ENCODE peak calls at places on chromosomes 6 and 20, in six cellular contexts. P, R, Q, F, H and O are unnamed samples. For H3K27me3, the result is how much of the 10 kb centered on the place peaks cover.

GRCh38 chr6:78832091-78832808 is 35.1 kb upstream of the IRAK1BP1 start:
- DNase-seq in F (no peak), P (no peak), H (no peak), Q (no peak), R (peak), O (no peak)

GRCh38 chr6:43497129-43497396 is 13.1 kb downstream of the LRRC73 start:
- DNase-seq in Q (no peak), H (no peak), P (no peak), F (no peak), R (no peak), O (no peak)

GRCh38 chr6:17493286-17493685 is 99.9 kb downstream of the CAP2 start:
- DNase-seq in Q (no peak), P (no peak), H (no peak), R (no peak), F (no peak), O (no peak)

GRCh38 chr20:21681219-21681931 is 24.1 kb upstream of the PAX1 start:
- DNase-seq in P (no peak), Q (no peak), F (no peak), R (no peak), H (no peak), O (no peak)

GRCh38 chr6:113754291-113754690 is 102.9 kb upstream of the MARCKS start:
- DNase-seq in F (no peak), Q (no peak), P (no peak), R (no peak), H (no peak), O (no peak)

GRCh38 chr6:10193321-10193720 is 221.6 kb downstream of the TFAP2A start:
- DNase-seq in F (no peak), P (no peak), Q (no peak), R (no peak), H (no peak), O (no peak)

GRCh38 chr6:100886078-100886477 is 4.9 kb upstream of the ASCC3 start:
- DNase-seq in F (no peak), Q (no peak), P (no peak), H (no peak), R (no peak), O (no peak)

GRCh38 chr6:160082627-160083026 is 39.0 kb upstream of the SLC22A1 start:
- DNase-seq in F (no peak), H (no peak), P (no peak), R (no peak), Q (no peak), O (no peak)

GRCh38 chr6:53168516-53169257 is 20.0 kb upstream of the GCM1 start:
- DNase-seq in P (no peak), F (no peak), H (no peak), R (no peak), Q (no peak), O (no peak)

GRCh38 chr6:167734662-167735497 is 91.8 kb upstream of the AFDN start:
- DNase-seq in R (no peak), P (no peak), Q (no peak), F (no peak), H (no peak), O (no peak)

GRCh38 chr6:19811397-19812079 is 25.6 kb upstream of the ID4 start:
- DNase-seq in Q (no peak), F (no peak), R (no peak), P (no peak), H (no peak), O (no peak)

GRCh38 chr6:121838842-121839241 is 403.4 kb downstream of the GJA1 start:
- DNase-seq in P (no peak), Q (peak), F (peak), H (no peak), R (no peak), O (no peak)

GRCh38 chr6:36245572-36246031 is 24.3 kb upstream of the PNPLA1 start:
- DNase-seq in H (no peak), P (no peak), R (peak), F (no peak), Q (no peak), O (no peak)

GRCh38 chr6:128491041-128491642 is 29.3 kb downstream of the PTPRK start:
- DNase-seq in F (peak), Q (peak), P (no peak), H (no peak), R (peak), O (no peak)

GRCh38 chr6:4192627-4193026 is 57.3 kb upstream of the ECI2 start:
- DNase-seq in P (no peak), Q (no peak), H (no peak), R (no peak), F (no peak), O (no peak)

GRCh38 chr6:34813028-34813742 is 21.3 kb downstream of the BLTP3A start:
- DNase-seq in R (no peak), Q (no peak), H (no peak), P (no peak), F (no peak), O (no peak)

GRCh38 chr6:28988536-28989415 is 16.3 kb downstream of the ZNF311 start:
- DNase-seq in P (peak), Q (no peak), H (no peak), R (peak), F (no peak), O (peak)

GRCh38 chr20:41664584-41664983 is 46.4 kb upstream of the CHD6 start:
- DNase-seq in Q (no peak), P (no peak), F (no peak), H (no peak), R (no peak), O (no peak)

GRCh38 chr6:110435052-110435602 is 19.8 kb upstream of the DDO start:
- DNase-seq in R (no peak), P (no peak), H (no peak), F (no peak), Q (no peak), O (no peak)

GRCh38 chr6:37208793-37209192 is 38.8 kb downstream of the PIM1 start:
- DNase-seq in H (no peak), Q (no peak), F (no peak), P (no peak), R (no peak), O (peak)

GRCh38 chr6:142395768-142396231 is 94.0 kb downstream of the ADGRG6 start:
- DNase-seq in R (no peak), P (no peak), F (no peak), Q (no peak), H (no peak), O (no peak)

GRCh38 chr6:83514877-83515466 is 2.6 kb downstream of the PRSS35 start:
- DNase-seq in R (peak), Q (peak), P (no peak), F (no peak), H (no peak), O (peak)

GRCh38 chr6:125008957-125009356 is 46.7 kb downstream of the RNF217 start:
- DNase-seq in F (no peak), H (no peak), Q (no peak), P (no peak), R (no peak), O (no peak)

GRCh38 chr6:148240463-148240845 is 102.2 kb upstream of the SASH1 start:
- DNase-seq in Q (no peak), R (no peak), P (peak), H (peak), F (no peak), O (no peak)

GRCh38 chr6:72825265-72825918 is 203.5 kb downstream of the KCNQ5 start:
- DNase-seq in F (no peak), P (no peak), H (no peak), Q (no peak), R (no peak), O (no peak)

GRCh38 chr6:101722991-101723579 is 329.6 kb downstream of the GRIK2 start:
- DNase-seq in F (no peak), P (no peak), H (no peak), R (no peak), Q (no peak), O (no peak)

GRCh38 chr20:18857640-18858039 is 44.1 kb downstream of the SCP2D1 start:
- DNase-seq in P (no peak), H (no peak), F (no peak), R (no peak), Q (no peak), O (no peak)

GRCh38 chr6:99522531-99522930 is 7.3 kb upstream of the USP45 start:
- DNase-seq in P (no peak), H (no peak), R (no peak), F (no peak), Q (no peak), O (peak)

GRCh38 chr20:1800180-1800579 is 95.0 kb upstream of the SIRPA start:
- DNase-seq in Q (no peak), P (no peak), R (no peak), H (no peak), F (no peak), O (no peak)

GRCh38 chr6:52293067-52293466 is 8.5 kb upstream of the MCM3 start:
- DNase-seq in R (peak), H (no peak), Q (no peak), F (no peak), P (no peak), O (no peak)

GRCh38 chr6:145267076-145267867 is 468.0 kb downstream of the EPM2A start:
- DNase-seq in Q (peak), P (no peak), F (no peak), H (no peak), R (no peak), O (no peak)

GRCh38 chr6:39065561-39065960 is 17.0 kb downstream of the GLP1R start:
- DNase-seq in H (no peak), Q (no peak), F (no peak), R (no peak), P (no peak), O (no peak)
- H3K27me3 ChIP-seq in H (under half), Q (under half), F (under half), R (under half), P (under half), O (under half)

DNA sequence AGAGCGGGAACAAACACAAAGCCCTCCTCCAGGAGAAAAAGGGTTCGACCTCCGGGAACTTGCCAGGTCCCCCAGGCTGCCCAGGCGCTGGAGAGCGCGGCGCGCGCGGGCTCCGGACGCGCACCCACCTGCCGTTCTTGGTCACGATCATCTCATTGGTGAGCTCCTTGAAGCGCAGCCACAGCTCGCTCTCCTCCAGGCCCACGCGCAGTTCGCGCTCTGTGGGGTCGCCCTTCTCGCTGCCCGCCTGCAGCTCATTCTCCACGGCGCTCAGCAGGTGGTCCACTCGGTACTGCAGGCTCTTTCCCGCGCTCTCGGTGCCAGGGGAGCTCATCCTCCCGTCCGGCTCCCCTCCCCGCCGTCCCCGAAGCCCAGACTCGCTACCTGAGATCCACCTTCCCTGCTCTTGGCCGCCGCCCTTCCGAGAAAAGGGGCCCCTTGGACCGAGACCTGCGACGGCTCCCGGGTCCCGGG is 356 bp downstream of the TBXT start:
- DNase-seq in P (no peak), F (no peak), H (no peak), R (no peak), Q (no peak), O (no peak)
- H3K27me3 ChIP-seq in P (under half), F (under half), H (half or more), R (under half), Q (under half), O (half or more)

GRCh38 chr6:71721642-71722041 is 164.7 kb upstream of the RIMS1 start:
- DNase-seq in R (no peak), H (no peak), F (no peak), Q (no peak), P (peak), O (no peak)
- H3K27me3 ChIP-seq in R (under half), H (under half), F (under half), Q (under half), P (under half), O (under half)

GRCh38 chr6:30169658-30170614 is 6.6 kb downstream of the TRIM15 start:
- DNase-seq in F (no peak), H (no peak), P (no peak), Q (no peak), R (no peak), O (no peak)

GRCh38 chr6:30178837-30179236 is 15.5 kb downstream of the TRIM15 start:
- DNase-seq in H (no peak), P (no peak), Q (no peak), F (no peak), R (no peak), O (no peak)

GRCh38 chr6:30171677-30172471 is 8.5 kb downstream of the TRIM15 start:
- DNase-seq in Q (no peak), H (no peak), P (no peak), R (no peak), F (no peak), O (no peak)

GRCh38 chr6:30180145-30180544 is 16.8 kb downstream of the TRIM15 start:
- DNase-seq in H (no peak), P (no peak), R (no peak), Q (no peak), F (no peak), O (no peak)

DNA sequence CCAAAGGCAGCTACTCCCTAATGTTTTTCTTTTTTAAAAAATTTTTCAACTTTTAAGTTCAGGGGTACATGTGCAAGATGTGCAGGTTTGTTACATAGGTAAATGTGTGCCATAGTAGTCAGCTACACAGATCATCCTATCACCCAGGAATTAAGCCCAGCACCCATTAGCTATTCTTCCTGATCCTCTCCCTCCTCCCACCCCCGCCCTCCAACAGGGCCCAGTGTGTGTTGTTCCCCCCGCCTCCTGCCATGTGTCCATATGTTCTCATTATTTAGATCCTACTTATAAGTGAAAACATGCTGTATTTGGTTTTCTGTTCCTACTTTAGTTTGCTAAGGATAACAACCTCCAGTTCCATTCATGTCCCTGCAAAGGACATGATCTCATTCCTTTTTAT is 12.4 kb downstream of the TRIM15 start:
- DNase-seq in R (no peak), H (no peak), Q (no peak), P (no peak), F (no peak), O (no peak)
- H3K27me3 ChIP-seq in R (under half), H (half or more), Q (under half), P (under half), F (under half), O (under half)

GRCh38 chr6:21666200-21666671 is 72.7 kb downstream of the SOX4 start:
- DNase-seq in P (peak), R (no peak), Q (no peak), H (no peak), F (peak), O (no peak)

GRCh38 chr6:21665101-21665435 is 71.5 kb downstream of the SOX4 start:
- DNase-seq in F (no peak), H (no peak), P (no peak), Q (no peak), R (no peak), O (no peak)

GRCh38 chr6:21665436-21666199 is 72.1 kb downstream of the SOX4 start:
- DNase-seq in R (no peak), Q (no peak), F (no peak), P (no peak), H (no peak), O (no peak)

GRCh38 chr6:21666788-21667681 is 73.5 kb downstream of the SOX4 start:
- DNase-seq in P (no peak), R (no peak), H (no peak), F (peak), Q (no peak), O (no peak)

DNA sequence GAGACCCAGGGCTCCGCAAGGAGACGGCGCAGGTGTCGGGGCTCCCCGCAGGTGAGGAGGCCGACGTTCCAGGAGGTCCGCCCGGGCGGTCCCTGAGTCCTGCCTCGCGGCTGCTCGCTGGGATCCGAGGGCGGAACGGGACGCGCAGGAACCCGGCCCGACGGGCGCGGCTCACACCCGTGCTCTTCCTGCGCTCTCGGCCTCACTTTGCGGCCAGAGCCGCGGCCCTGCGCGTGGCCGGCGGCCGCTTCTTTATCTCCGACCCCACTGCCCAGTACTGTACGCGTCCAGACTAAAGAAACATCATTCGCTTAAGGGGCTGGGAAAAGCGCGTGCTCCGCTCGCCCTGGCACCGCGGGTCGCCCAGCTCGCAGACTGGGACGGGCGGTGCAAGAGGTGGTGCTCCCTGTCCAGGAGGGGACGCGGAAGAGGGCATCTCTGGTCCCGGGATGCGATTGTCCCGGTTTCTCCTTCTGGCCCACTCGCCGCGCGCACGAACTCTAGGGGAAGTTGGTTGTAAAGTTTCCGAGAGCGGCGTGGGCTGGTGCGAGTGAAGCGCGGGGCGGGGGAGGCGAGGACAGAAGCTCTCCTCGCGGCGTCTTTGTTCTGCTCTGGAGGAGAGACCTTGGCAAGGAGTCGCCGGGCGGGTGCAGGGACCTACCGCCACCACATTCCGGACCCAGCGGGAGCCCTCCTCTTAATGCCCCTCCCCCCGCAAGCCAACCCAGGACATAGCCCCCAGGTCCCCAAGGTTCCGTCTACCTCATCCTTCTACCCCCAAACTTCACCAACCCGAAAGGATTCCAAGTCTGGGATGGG is 70.9 kb downstream of the SOX4 start:
- DNase-seq in P (peak), F (peak), H (peak), R (peak), Q (peak), O (no peak)
- H3K27me3 ChIP-seq in P (under half), F (under half), H (under half), R (under half), Q (under half), O (under half)

DNA sequence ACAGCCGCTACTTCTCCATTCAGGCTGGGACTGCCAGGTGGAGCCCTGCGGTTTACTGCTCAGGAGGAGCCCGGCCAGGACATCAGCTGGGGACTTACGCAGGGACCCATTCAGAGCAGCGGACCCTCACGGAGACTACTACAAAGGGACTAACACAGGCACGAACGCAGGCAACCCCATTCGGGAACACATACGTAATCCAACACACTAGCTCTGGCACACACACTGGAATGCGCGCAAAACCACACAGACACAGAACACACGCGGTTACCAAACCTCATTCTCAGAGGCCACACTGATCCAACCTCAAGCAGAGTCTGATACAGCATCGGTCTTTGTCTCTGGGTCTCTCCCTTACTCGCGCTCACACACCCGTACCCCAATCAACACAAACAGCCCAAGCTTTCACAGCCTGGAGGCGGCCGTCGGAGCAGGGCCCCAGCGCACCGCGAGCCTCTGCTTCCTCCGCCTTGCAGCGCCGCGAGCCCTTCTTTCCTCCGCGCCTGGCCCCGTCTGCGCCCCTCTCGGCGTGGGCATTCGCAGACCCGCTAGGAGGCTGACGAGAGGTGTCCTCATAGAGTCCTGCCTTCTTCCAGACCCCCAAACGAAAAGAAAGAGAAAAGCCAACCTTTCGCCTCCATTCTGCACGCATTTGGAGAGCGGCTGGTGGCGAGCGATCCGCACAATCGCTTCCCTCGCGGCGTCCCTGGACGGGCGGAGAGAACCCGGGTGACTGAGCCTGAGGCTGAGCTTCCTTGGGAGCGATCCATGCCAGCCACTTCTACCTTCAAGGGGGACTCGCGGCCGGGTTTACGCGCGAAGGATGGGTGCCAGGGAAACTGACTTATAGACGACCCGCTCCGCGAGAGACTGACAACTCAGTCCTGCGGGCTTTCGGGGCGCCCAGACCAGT is 961 bp upstream of the SLC32A1 start:
- DNase-seq in P (no peak), Q (no peak), F (no peak), R (no peak), H (no peak), O (no peak)
- H3K27me3 ChIP-seq in P (under half), Q (half or more), F (under half), R (half or more), H (half or more), O (half or more)

GRCh38 chr20:4544765-4545164 is 176.9 kb upstream of the PRND start:
- DNase-seq in Q (no peak), F (no peak), P (no peak), R (no peak), H (no peak), O (no peak)

GRCh38 chr20:4546342-4546741 is 175.4 kb upstream of the PRND start:
- DNase-seq in H (no peak), P (no peak), R (no peak), Q (no peak), F (no peak), O (no peak)

GRCh38 chr20:4546786-4547185 is 174.9 kb upstream of the PRND start:
- DNase-seq in R (no peak), Q (no peak), P (no peak), H (no peak), F (no peak), O (no peak)

GRCh38 chr20:4545526-4545925 is 176.2 kb upstream of the PRND start:
- DNase-seq in R (no peak), H (no peak), Q (no peak), F (no peak), P (no peak), O (no peak)

GRCh38 chr20:4542270-4542669 is 179.4 kb upstream of the PRND start:
- DNase-seq in F (no peak), P (no peak), R (no peak), Q (no peak), H (no peak), O (no peak)
- H3K27me3 ChIP-seq in F (under half), P (under half), R (under half), Q (under half), H (under half), O (under half)